ENCODE peak calls at places on chromosome 17, in five cellular contexts. One of them, this sample, is unnamed.

GRCh38 chr17:44220211-44221071 is 966 bp upstream of the UBTF start:
- DNase-seq in IMR-90: peak; percentile 44
- DNase-seq in small intestine: peak; percentile 48
- DNase-seq in AG04450: no peak
- DNase-seq in transverse colon: peak; percentile 42
- DNase-seq in this sample: peak; percentile 51

GRCh38 chr17:8960325-8961144 is 5.0 kb downstream of the PIK3R5 start:
- DNase-seq in IMR-90: no peak
- DNase-seq in transverse colon: no peak
- DNase-seq in AG04450: no peak
- DNase-seq in small intestine: no peak
- DNase-seq in this sample: no peak

GRCh38 chr17:42563543-42563942 is 1.6 kb downstream of the COASY start:
- DNase-seq in transverse colon: peak; percentile 40
- DNase-seq in AG04450: no peak
- DNase-seq in IMR-90: no peak
- DNase-seq in small intestine: peak; percentile 79
- DNase-seq in this sample: no peak

GRCh38 chr17:17422217-17422610 is 54.6 kb upstream of the MED9 start:
- DNase-seq in AG04450: no peak
- DNase-seq in IMR-90: no peak
- DNase-seq in transverse colon: no peak
- DNase-seq in small intestine: no peak
- DNase-seq in this sample: no peak

GRCh38 chr17:31466096-31466495 is 74.6 kb downstream of the RAB11FIP4 start:
- DNase-seq in IMR-90: no peak
- DNase-seq in AG04450: no peak
- DNase-seq in transverse colon: no peak
- DNase-seq in small intestine: no peak
- DNase-seq in this sample: no peak

GRCh38 chr17:40068917-40069750 is 6.4 kb downstream of the THRA start:
- DNase-seq in AG04450: peak; percentile 64
- DNase-seq in IMR-90: peak; percentile 84
- DNase-seq in transverse colon: peak; percentile 87
- DNase-seq in small intestine: peak; percentile 89
- DNase-seq in this sample: peak; percentile 85

GRCh38 chr17:69551212-69552010 is 136.9 kb downstream of the MAP2K6 start:
- DNase-seq in transverse colon: no peak
- DNase-seq in IMR-90: peak; percentile 47
- DNase-seq in AG04450: no peak
- DNase-seq in small intestine: no peak
- DNase-seq in this sample: no peak

GRCh38 chr17:50170662-50171370 is 5.0 kb downstream of the SGCA start:
- DNase-seq in transverse colon: no peak
- DNase-seq in IMR-90: no peak
- DNase-seq in small intestine: no peak
- DNase-seq in AG04450: no peak
- DNase-seq in this sample: no peak

GRCh38 chr17:19364699-19365498 is 2.4 kb upstream of the B9D1 start:
- DNase-seq in transverse colon: no peak
- DNase-seq in IMR-90: no peak
- DNase-seq in small intestine: no peak
- DNase-seq in AG04450: no peak
- DNase-seq in this sample: no peak

GRCh38 chr17:10062757-10063385 is 135.5 kb downstream of the GAS7 start:
- DNase-seq in small intestine: no peak
- DNase-seq in IMR-90: no peak
- DNase-seq in AG04450: no peak
- DNase-seq in transverse colon: no peak
- DNase-seq in this sample: no peak

GRCh38 chr17:64449545-64449944 is 630 bp downstream of the MILR1 start:
- DNase-seq in AG04450: no peak
- DNase-seq in IMR-90: no peak
- DNase-seq in small intestine: no peak
- DNase-seq in transverse colon: no peak
- DNase-seq in this sample: no peak

GRCh38 chr17:33981713-33982601 is 273.1 kb upstream of the CCL2 start:
- DNase-seq in AG04450: no peak
- DNase-seq in transverse colon: peak; percentile 69
- DNase-seq in small intestine: no peak
- DNase-seq in IMR-90: no peak
- DNase-seq in this sample: no peak

GRCh38 chr17:28228986-28229729 is 89.8 kb upstream of the TMEM97 start:
- DNase-seq in transverse colon: no peak
- DNase-seq in IMR-90: no peak
- DNase-seq in AG04450: no peak
- DNase-seq in small intestine: no peak
- DNase-seq in this sample: no peak

GRCh38 chr17:27756467-27757371 is 43.6 kb downstream of the NOS2 start:
- DNase-seq in small intestine: peak; percentile 51
- DNase-seq in transverse colon: peak; percentile 68
- DNase-seq in AG04450: peak; percentile 11
- DNase-seq in IMR-90: peak; percentile 30
- DNase-seq in this sample: peak; percentile 35

GRCh38 chr17:56608941-56609340 is 15.4 kb downstream of the NOG start:
- DNase-seq in transverse colon: no peak
- DNase-seq in AG04450: no peak
- DNase-seq in small intestine: no peak
- DNase-seq in IMR-90: no peak
- DNase-seq in this sample: no peak

GRCh38 chr17:50269477-50270429 is 4.5 kb upstream of the TMEM92 start:
- DNase-seq in IMR-90: peak; percentile 83
- DNase-seq in transverse colon: peak; percentile 73
- DNase-seq in AG04450: peak; percentile 48
- DNase-seq in small intestine: peak; percentile 63
- DNase-seq in this sample: peak; percentile 70

GRCh38 chr17:29653995-29654714 is 31.4 kb upstream of the CORO6 start:
- DNase-seq in transverse colon: no peak
- DNase-seq in AG04450: no peak
- DNase-seq in small intestine: no peak
- DNase-seq in IMR-90: no peak
- DNase-seq in this sample: no peak

GRCh38 chr17:3879591-3880417 is 13.0 kb downstream of the CAMKK1 start:
- DNase-seq in IMR-90: no peak
- DNase-seq in transverse colon: no peak
- DNase-seq in small intestine: peak; percentile 89
- DNase-seq in AG04450: no peak
- DNase-seq in this sample: no peak

GRCh38 chr17:79503440-79503839 is 107.4 kb downstream of the RBFOX3 start:
- DNase-seq in transverse colon: no peak
- DNase-seq in AG04450: no peak
- DNase-seq in small intestine: no peak
- DNase-seq in IMR-90: no peak
- DNase-seq in this sample: no peak

GRCh38 chr17:55163408-55163807 is 101.4 kb upstream of the HLF start:
- DNase-seq in small intestine: no peak
- DNase-seq in AG04450: no peak
- DNase-seq in IMR-90: no peak
- DNase-seq in transverse colon: no peak
- DNase-seq in this sample: no peak

GRCh38 chr17:8126306-8127066 is 2.6 kb upstream of the HES7 start:
- DNase-seq in AG04450: no peak
- DNase-seq in transverse colon: peak; percentile 58
- DNase-seq in small intestine: peak; percentile 18
- DNase-seq in IMR-90: peak; percentile 52
- DNase-seq in this sample: peak; percentile 62

GRCh38 chr17:60305141-60305540 is 86.8 kb downstream of the USP32 start:
- DNase-seq in small intestine: peak; percentile 67
- DNase-seq in transverse colon: no peak
- DNase-seq in IMR-90: no peak
- DNase-seq in AG04450: no peak
- DNase-seq in this sample: no peak

GRCh38 chr17:63258785-63259184 is 187.3 kb downstream of the CYB561 start:
- DNase-seq in small intestine: no peak
- DNase-seq in transverse colon: no peak
- DNase-seq in AG04450: no peak
- DNase-seq in IMR-90: no peak
- DNase-seq in this sample: no peak

GRCh38 chr17:36188891-36189306 is 7.7 kb downstream of the CCL3L1 start:
- DNase-seq in transverse colon: peak; percentile 45
- DNase-seq in small intestine: peak; percentile 49
- DNase-seq in IMR-90: no peak
- DNase-seq in AG04450: no peak
- DNase-seq in this sample: no peak

GRCh38 chr17:2594657-2595085 is 1.2 kb downstream of the PAFAH1B1 start:
- DNase-seq in AG04450: no peak
- DNase-seq in small intestine: peak; percentile 25
- DNase-seq in IMR-90: no peak
- DNase-seq in transverse colon: no peak
- DNase-seq in this sample: no peak

GRCh38 chr17:30332057-30332542 is 1.8 kb downstream of the TMIGD1 start:
- DNase-seq in IMR-90: peak; percentile 92
- DNase-seq in transverse colon: peak; percentile 24
- DNase-seq in small intestine: peak; percentile 84
- DNase-seq in AG04450: peak; percentile 45
- DNase-seq in this sample: no peak

GRCh38 chr17:19763416-19763815 is 15.3 kb upstream of the ALDH3A1 start:
- DNase-seq in IMR-90: no peak
- DNase-seq in small intestine: no peak
- DNase-seq in transverse colon: no peak
- DNase-seq in AG04450: no peak
- DNase-seq in this sample: no peak

GRCh38 chr17:38798614-38799500 is 499 bp downstream of the PIP4K2B start:
- DNase-seq in small intestine: peak; percentile 51
- DNase-seq in IMR-90: peak; percentile 35
- DNase-seq in transverse colon: peak; percentile 62
- DNase-seq in AG04450: no peak
- DNase-seq in this sample: peak; percentile 58

GRCh38 chr17:68344701-68345136 is 53.4 kb downstream of the ARSG start:
- DNase-seq in transverse colon: peak; percentile 21
- DNase-seq in IMR-90: no peak
- DNase-seq in small intestine: peak; percentile 35
- DNase-seq in AG04450: no peak
- DNase-seq in this sample: no peak

GRCh38 chr17:1967092-1967662 is 58.0 kb downstream of the RTN4RL1 start:
- DNase-seq in IMR-90: no peak
- DNase-seq in AG04450: no peak
- DNase-seq in small intestine: no peak
- DNase-seq in transverse colon: no peak
- DNase-seq in this sample: no peak

GRCh38 chr17:44501866-44502265 is 1.3 kb downstream of the GPATCH8 start:
- DNase-seq in small intestine: peak; percentile 41
- DNase-seq in transverse colon: no peak
- DNase-seq in IMR-90: peak; percentile 26
- DNase-seq in AG04450: no peak
- DNase-seq in this sample: no peak

GRCh38 chr17:65345261-65346060 is 208.3 kb downstream of the RGS9 start:
- DNase-seq in AG04450: no peak
- DNase-seq in small intestine: no peak
- DNase-seq in IMR-90: no peak
- DNase-seq in transverse colon: no peak
- DNase-seq in this sample: peak; percentile 58

GRCh38 chr17:81348097-81349055 is 46.9 kb upstream of the BAHCC1 start:
- DNase-seq in AG04450: no peak
- DNase-seq in IMR-90: no peak
- DNase-seq in transverse colon: peak; percentile 73
- DNase-seq in small intestine: peak; percentile 80
- DNase-seq in this sample: no peak
- H3K27me3 ChIP-seq in AG04450: no peaks in the 10 kb centered on the region
- H3K27me3 ChIP-seq in IMR-90: no peaks in the 10 kb centered on the region
- H3K27me3 ChIP-seq in transverse colon: peaks cover 4% of the 10 kb centered on the region
- H3K27me3 ChIP-seq in small intestine: no peaks in the 10 kb centered on the region
- H3K27me3 ChIP-seq in this sample: no peaks in the 10 kb centered on the region

GRCh38 chr17:6831662-6832263 is at the start of gene TEKT1:
- DNase-seq in transverse colon: peak; percentile 65
- DNase-seq in small intestine: peak; percentile 56
- DNase-seq in AG04450: no peak
- DNase-seq in IMR-90: peak; percentile 26
- DNase-seq in this sample: peak; percentile 51
- H3K4me3 ChIP-seq in transverse colon: no peak within 1 kb of the TSS
- H3K4me3 ChIP-seq in small intestine: no peak within 1 kb of the TSS
- H3K4me3 ChIP-seq in AG04450: peak within 1 kb of the TSS; percentile 14
- H3K4me3 ChIP-seq in IMR-90: no peak within 1 kb of the TSS
- H3K4me3 ChIP-seq in this sample: no peak within 1 kb of the TSS

GRCh38 chr17:76585048-76585648 is 512 bp downstream of the ST6GALNAC2 start:
- DNase-seq in small intestine: peak; percentile 32
- DNase-seq in transverse colon: peak; percentile 43
- DNase-seq in IMR-90: no peak
- DNase-seq in AG04450: no peak
- DNase-seq in this sample: no peak
- H3K27me3 ChIP-seq in small intestine: peaks cover 14% of the 10 kb centered on the region
- H3K27me3 ChIP-seq in transverse colon: peaks cover 55% of the 10 kb centered on the region
- H3K27me3 ChIP-seq in IMR-90: peaks cover 31% of the 10 kb centered on the region
- H3K27me3 ChIP-seq in AG04450: peaks cover 34% of the 10 kb centered on the region
- H3K27me3 ChIP-seq in this sample: no peaks in the 10 kb centered on the region

GRCh38 chr17:74467221-74467951 is 952 bp downstream of the CD300A start:
- DNase-seq in transverse colon: peak; percentile 53
- DNase-seq in small intestine: no peak
- DNase-seq in AG04450: no peak
- DNase-seq in IMR-90: no peak
- DNase-seq in this sample: no peak
- H3K4me3 ChIP-seq in transverse colon: peak overlapping the region; percentile 24
- H3K4me3 ChIP-seq in small intestine: peak overlapping the region; percentile 23
- H3K4me3 ChIP-seq in AG04450: no peak overlapping the region
- H3K4me3 ChIP-seq in IMR-90: no peak overlapping the region
- H3K4me3 ChIP-seq in this sample: no peak overlapping the region